ENCODE peak calls at places on chromosome 2, in four cellular contexts. H, Q, I and E are unnamed samples.

GRCh38 chr2:30149513-30149912 is 2.7 kb downstream of the YPEL5 start:
- DNase-seq in H (no peak), Q (no peak), I (no peak), E (no peak)

GRCh38 chr2:181790716-181791649 is 100.5 kb upstream of the ITPRID2 start:
- DNase-seq in H (peak; percentile 80), Q (peak; percentile 50), I (no peak), E (no peak)

GRCh38 chr2:199025146-199025545 is 432.6 kb downstream of the SATB2 start:
- DNase-seq in H (no peak), Q (no peak), I (no peak), E (no peak)

GRCh38 chr2:80062298-80062697 is 242.3 kb downstream of the LRRTM1 start:
- DNase-seq in H (no peak), Q (no peak), I (no peak), E (no peak)

GRCh38 chr2:238267341-238267710 is 21.1 kb downstream of the PER2 start:
- DNase-seq in H (no peak), Q (no peak), I (no peak), E (no peak)

GRCh38 chr2:192072778-192073177 is 122.0 kb downstream of the TMEFF2 start:
- DNase-seq in H (no peak), Q (no peak), I (no peak), E (no peak)

GRCh38 chr2:11636593-11637295 is 33.3 kb downstream of the NTSR2 start:
- DNase-seq in H (no peak), Q (no peak), I (no peak), E (no peak)

GRCh38 chr2:209321076-209321475 is 102.8 kb upstream of the MAP2 start:
- DNase-seq in H (no peak), Q (no peak), I (no peak), E (no peak)

GRCh38 chr2:9800975-9801723 is 42.1 kb upstream of the TAF1B start:
- DNase-seq in H (no peak), Q (peak; percentile 44), I (no peak), E (peak; percentile 72)

GRCh38 chr2:175244697-175245096 is 63.2 kb upstream of the ATP5MC3 start:
- DNase-seq in H (no peak), Q (no peak), I (no peak), E (no peak)